ENCODE peak calls at places on chromosome 2, in four cellular contexts. One of them, this sample, is unnamed.

GRCh38 chr2:48341556-48342133 is 188.3 kb upstream of the STON1 start:
- DNase-seq in kidney: no peak
- DNase-seq in activated CD8-positive, alpha-beta memory T cell treated with anti-CD3 and anti-CD28 coated beads for 24 hours: no peak
- DNase-seq in stimulated activated CD4-positive, alpha-beta T cell treated with anti-CD3 and anti-CD28 coated beads, Interleukin-4, amount 100 ng/mL, for 48 hours: no peak
- DNase-seq in this sample: no peak

GRCh38 chr2:10080536-10081304 is 509 bp upstream of the CYS1 start:
- DNase-seq in activated CD8-positive, alpha-beta memory T cell treated with anti-CD3 and anti-CD28 coated beads for 24 hours: no peak
- DNase-seq in kidney: peak
- DNase-seq in stimulated activated CD4-positive, alpha-beta T cell treated with anti-CD3 and anti-CD28 coated beads, Interleukin-4, amount 100 ng/mL, for 48 hours: no peak
- DNase-seq in this sample: no peak

GRCh38 chr2:33670392-33670937 is 71.4 kb upstream of the FAM98A start:
- DNase-seq in activated CD8-positive, alpha-beta memory T cell treated with anti-CD3 and anti-CD28 coated beads for 24 hours: no peak
- DNase-seq in stimulated activated CD4-positive, alpha-beta T cell treated with anti-CD3 and anti-CD28 coated beads, Interleukin-4, amount 100 ng/mL, for 48 hours: no peak
- DNase-seq in kidney: no peak
- DNase-seq in this sample: no peak

GRCh38 chr2:228689049-228689448 is 507.6 kb upstream of the SPHKAP start:
- DNase-seq in activated CD8-positive, alpha-beta memory T cell treated with anti-CD3 and anti-CD28 coated beads for 24 hours: no peak
- DNase-seq in stimulated activated CD4-positive, alpha-beta T cell treated with anti-CD3 and anti-CD28 coated beads, Interleukin-4, amount 100 ng/mL, for 48 hours: no peak
- DNase-seq in kidney: no peak
- DNase-seq in this sample: no peak

GRCh38 chr2:55949211-55949610 is 25.6 kb upstream of the EFEMP1 start:
- DNase-seq in activated CD8-positive, alpha-beta memory T cell treated with anti-CD3 and anti-CD28 coated beads for 24 hours: no peak
- DNase-seq in kidney: no peak
- DNase-seq in stimulated activated CD4-positive, alpha-beta T cell treated with anti-CD3 and anti-CD28 coated beads, Interleukin-4, amount 100 ng/mL, for 48 hours: no peak
- DNase-seq in this sample: no peak

GRCh38 chr2:101597347-101597944 is 100.1 kb upstream of the MAP4K4 start:
- DNase-seq in kidney: no peak
- DNase-seq in activated CD8-positive, alpha-beta memory T cell treated with anti-CD3 and anti-CD28 coated beads for 24 hours: no peak
- DNase-seq in stimulated activated CD4-positive, alpha-beta T cell treated with anti-CD3 and anti-CD28 coated beads, Interleukin-4, amount 100 ng/mL, for 48 hours: no peak
- DNase-seq in this sample: no peak

GRCh38 chr2:57906152-57906732 is 140.4 kb upstream of the VRK2 start:
- DNase-seq in kidney: no peak
- DNase-seq in activated CD8-positive, alpha-beta memory T cell treated with anti-CD3 and anti-CD28 coated beads for 24 hours: no peak
- DNase-seq in stimulated activated CD4-positive, alpha-beta T cell treated with anti-CD3 and anti-CD28 coated beads, Interleukin-4, amount 100 ng/mL, for 48 hours: no peak
- DNase-seq in this sample: no peak

GRCh38 chr2:126836761-126837679 is 61.7 kb upstream of the TEX51 start:
- DNase-seq in activated CD8-positive, alpha-beta memory T cell treated with anti-CD3 and anti-CD28 coated beads for 24 hours: no peak
- DNase-seq in kidney: no peak
- DNase-seq in stimulated activated CD4-positive, alpha-beta T cell treated with anti-CD3 and anti-CD28 coated beads, Interleukin-4, amount 100 ng/mL, for 48 hours: no peak
- DNase-seq in this sample: no peak

GRCh38 chr2:121810959-121811853 is 55.8 kb downstream of the TSN start:
- DNase-seq in stimulated activated CD4-positive, alpha-beta T cell treated with anti-CD3 and anti-CD28 coated beads, Interleukin-4, amount 100 ng/mL, for 48 hours: peak
- DNase-seq in activated CD8-positive, alpha-beta memory T cell treated with anti-CD3 and anti-CD28 coated beads for 24 hours: no peak
- DNase-seq in kidney: no peak
- DNase-seq in this sample: no peak

GRCh38 chr2:76861708-76862107 is 660.5 kb downstream of the LRRTM4 start:
- DNase-seq in kidney: no peak
- DNase-seq in activated CD8-positive, alpha-beta memory T cell treated with anti-CD3 and anti-CD28 coated beads for 24 hours: no peak
- DNase-seq in stimulated activated CD4-positive, alpha-beta T cell treated with anti-CD3 and anti-CD28 coated beads, Interleukin-4, amount 100 ng/mL, for 48 hours: no peak
- DNase-seq in this sample: no peak

GRCh38 chr2:108444941-108445840 is 3.8 kb upstream of the GCC2 start:
- DNase-seq in kidney: no peak
- DNase-seq in activated CD8-positive, alpha-beta memory T cell treated with anti-CD3 and anti-CD28 coated beads for 24 hours: no peak
- DNase-seq in stimulated activated CD4-positive, alpha-beta T cell treated with anti-CD3 and anti-CD28 coated beads, Interleukin-4, amount 100 ng/mL, for 48 hours: no peak
- DNase-seq in this sample: no peak

GRCh38 chr2:191892391-191892790 is 45.5 kb upstream of the CAVIN2 start:
- DNase-seq in kidney: no peak
- DNase-seq in stimulated activated CD4-positive, alpha-beta T cell treated with anti-CD3 and anti-CD28 coated beads, Interleukin-4, amount 100 ng/mL, for 48 hours: no peak
- DNase-seq in activated CD8-positive, alpha-beta memory T cell treated with anti-CD3 and anti-CD28 coated beads for 24 hours: no peak
- DNase-seq in this sample: no peak

GRCh38 chr2:37600735-37601134 is 70.7 kb downstream of the CDC42EP3 start:
- DNase-seq in activated CD8-positive, alpha-beta memory T cell treated with anti-CD3 and anti-CD28 coated beads for 24 hours: no peak
- DNase-seq in stimulated activated CD4-positive, alpha-beta T cell treated with anti-CD3 and anti-CD28 coated beads, Interleukin-4, amount 100 ng/mL, for 48 hours: no peak
- DNase-seq in kidney: no peak
- DNase-seq in this sample: no peak

GRCh38 chr2:230794472-230794871 is 70.3 kb upstream of the ITM2C start:
- DNase-seq in kidney: no peak
- DNase-seq in activated CD8-positive, alpha-beta memory T cell treated with anti-CD3 and anti-CD28 coated beads for 24 hours: no peak
- DNase-seq in stimulated activated CD4-positive, alpha-beta T cell treated with anti-CD3 and anti-CD28 coated beads, Interleukin-4, amount 100 ng/mL, for 48 hours: no peak
- DNase-seq in this sample: no peak

GRCh38 chr2:26735096-26735495 is 29.0 kb upstream of the SLC35F6 start:
- DNase-seq in kidney: no peak
- DNase-seq in stimulated activated CD4-positive, alpha-beta T cell treated with anti-CD3 and anti-CD28 coated beads, Interleukin-4, amount 100 ng/mL, for 48 hours: no peak
- DNase-seq in activated CD8-positive, alpha-beta memory T cell treated with anti-CD3 and anti-CD28 coated beads for 24 hours: no peak
- DNase-seq in this sample: no peak

GRCh38 chr2:20574930-20575329 is 76.0 kb downstream of the HS1BP3 start:
- DNase-seq in kidney: peak
- DNase-seq in stimulated activated CD4-positive, alpha-beta T cell treated with anti-CD3 and anti-CD28 coated beads, Interleukin-4, amount 100 ng/mL, for 48 hours: no peak
- DNase-seq in activated CD8-positive, alpha-beta memory T cell treated with anti-CD3 and anti-CD28 coated beads for 24 hours: no peak
- DNase-seq in this sample: no peak

GRCh38 chr2:47078541-47079482 is 76.3 kb downstream of the STPG4 start:
- DNase-seq in activated CD8-positive, alpha-beta memory T cell treated with anti-CD3 and anti-CD28 coated beads for 24 hours: no peak
- DNase-seq in kidney: no peak
- DNase-seq in stimulated activated CD4-positive, alpha-beta T cell treated with anti-CD3 and anti-CD28 coated beads, Interleukin-4, amount 100 ng/mL, for 48 hours: no peak
- DNase-seq in this sample: no peak

GRCh38 chr2:133884739-133885381 is 316.6 kb upstream of the NCKAP5 start:
- DNase-seq in kidney: no peak
- DNase-seq in activated CD8-positive, alpha-beta memory T cell treated with anti-CD3 and anti-CD28 coated beads for 24 hours: no peak
- DNase-seq in stimulated activated CD4-positive, alpha-beta T cell treated with anti-CD3 and anti-CD28 coated beads, Interleukin-4, amount 100 ng/mL, for 48 hours: no peak
- DNase-seq in this sample: no peak

GRCh38 chr2:232139786-232140562 is 178.5 kb downstream of the DIS3L2 start:
- DNase-seq in activated CD8-positive, alpha-beta memory T cell treated with anti-CD3 and anti-CD28 coated beads for 24 hours: no peak
- DNase-seq in stimulated activated CD4-positive, alpha-beta T cell treated with anti-CD3 and anti-CD28 coated beads, Interleukin-4, amount 100 ng/mL, for 48 hours: no peak
- DNase-seq in kidney: no peak
- DNase-seq in this sample: no peak

GRCh38 chr2:186241874-186242273 is 244.2 kb upstream of the ZC3H15 start:
- DNase-seq in kidney: no peak
- DNase-seq in stimulated activated CD4-positive, alpha-beta T cell treated with anti-CD3 and anti-CD28 coated beads, Interleukin-4, amount 100 ng/mL, for 48 hours: no peak
- DNase-seq in activated CD8-positive, alpha-beta memory T cell treated with anti-CD3 and anti-CD28 coated beads for 24 hours: no peak
- DNase-seq in this sample: no peak

GRCh38 chr2:101466426-101466825 is 8.5 kb downstream of the RFX8 start:
- DNase-seq in activated CD8-positive, alpha-beta memory T cell treated with anti-CD3 and anti-CD28 coated beads for 24 hours: no peak
- DNase-seq in kidney: no peak
- DNase-seq in stimulated activated CD4-positive, alpha-beta T cell treated with anti-CD3 and anti-CD28 coated beads, Interleukin-4, amount 100 ng/mL, for 48 hours: no peak
- DNase-seq in this sample: no peak

GRCh38 chr2:45759310-45759851 is 107.9 kb downstream of the PRKCE start:
- DNase-seq in activated CD8-positive, alpha-beta memory T cell treated with anti-CD3 and anti-CD28 coated beads for 24 hours: no peak
- DNase-seq in kidney: no peak
- DNase-seq in stimulated activated CD4-positive, alpha-beta T cell treated with anti-CD3 and anti-CD28 coated beads, Interleukin-4, amount 100 ng/mL, for 48 hours: no peak
- DNase-seq in this sample: no peak

GRCh38 chr2:102592601-102593000 is 26.8 kb upstream of the SLC9A2 start:
- DNase-seq in stimulated activated CD4-positive, alpha-beta T cell treated with anti-CD3 and anti-CD28 coated beads, Interleukin-4, amount 100 ng/mL, for 48 hours: peak
- DNase-seq in activated CD8-positive, alpha-beta memory T cell treated with anti-CD3 and anti-CD28 coated beads for 24 hours: no peak
- DNase-seq in kidney: no peak
- DNase-seq in this sample: no peak

GRCh38 chr2:65918760-65919187 is 486.4 kb upstream of the SPRED2 start:
- DNase-seq in kidney: no peak
- DNase-seq in activated CD8-positive, alpha-beta memory T cell treated with anti-CD3 and anti-CD28 coated beads for 24 hours: no peak
- DNase-seq in stimulated activated CD4-positive, alpha-beta T cell treated with anti-CD3 and anti-CD28 coated beads, Interleukin-4, amount 100 ng/mL, for 48 hours: no peak
- DNase-seq in this sample: no peak

GRCh38 chr2:67945976-67946375 is 116.8 kb downstream of the C1D start:
- DNase-seq in stimulated activated CD4-positive, alpha-beta T cell treated with anti-CD3 and anti-CD28 coated beads, Interleukin-4, amount 100 ng/mL, for 48 hours: no peak
- DNase-seq in kidney: no peak
- DNase-seq in activated CD8-positive, alpha-beta memory T cell treated with anti-CD3 and anti-CD28 coated beads for 24 hours: no peak
- DNase-seq in this sample: no peak

GRCh38 chr2:33122726-33123125 is 176.0 kb downstream of the LTBP1 start:
- DNase-seq in kidney: no peak
- DNase-seq in stimulated activated CD4-positive, alpha-beta T cell treated with anti-CD3 and anti-CD28 coated beads, Interleukin-4, amount 100 ng/mL, for 48 hours: no peak
- DNase-seq in activated CD8-positive, alpha-beta memory T cell treated with anti-CD3 and anti-CD28 coated beads for 24 hours: no peak
- DNase-seq in this sample: no peak

GRCh38 chr2:75705921-75706320 is 4.8 kb downstream of the GCFC2 start:
- DNase-seq in kidney: no peak
- DNase-seq in stimulated activated CD4-positive, alpha-beta T cell treated with anti-CD3 and anti-CD28 coated beads, Interleukin-4, amount 100 ng/mL, for 48 hours: no peak
- DNase-seq in activated CD8-positive, alpha-beta memory T cell treated with anti-CD3 and anti-CD28 coated beads for 24 hours: no peak
- DNase-seq in this sample: no peak

GRCh38 chr2:34719195-34719594 is 1120.1 kb upstream of the FAM98A start:
- DNase-seq in kidney: no peak
- DNase-seq in activated CD8-positive, alpha-beta memory T cell treated with anti-CD3 and anti-CD28 coated beads for 24 hours: no peak
- DNase-seq in stimulated activated CD4-positive, alpha-beta T cell treated with anti-CD3 and anti-CD28 coated beads, Interleukin-4, amount 100 ng/mL, for 48 hours: no peak
- DNase-seq in this sample: no peak

GRCh38 chr2:46885376-46885775 is 30.2 kb downstream of the MCFD2 start:
- DNase-seq in activated CD8-positive, alpha-beta memory T cell treated with anti-CD3 and anti-CD28 coated beads for 24 hours: no peak
- DNase-seq in kidney: no peak
- DNase-seq in stimulated activated CD4-positive, alpha-beta T cell treated with anti-CD3 and anti-CD28 coated beads, Interleukin-4, amount 100 ng/mL, for 48 hours: no peak
- DNase-seq in this sample: no peak

GRCh38 chr2:31675485-31675901 is 94.8 kb upstream of the SRD5A2 start:
- DNase-seq in kidney: no peak
- DNase-seq in stimulated activated CD4-positive, alpha-beta T cell treated with anti-CD3 and anti-CD28 coated beads, Interleukin-4, amount 100 ng/mL, for 48 hours: no peak
- DNase-seq in activated CD8-positive, alpha-beta memory T cell treated with anti-CD3 and anti-CD28 coated beads for 24 hours: no peak
- DNase-seq in this sample: no peak

GRCh38 chr2:85954192-85954900 is 65.6 kb upstream of the ST3GAL5 start:
- DNase-seq in activated CD8-positive, alpha-beta memory T cell treated with anti-CD3 and anti-CD28 coated beads for 24 hours: no peak
- DNase-seq in stimulated activated CD4-positive, alpha-beta T cell treated with anti-CD3 and anti-CD28 coated beads, Interleukin-4, amount 100 ng/mL, for 48 hours: no peak
- DNase-seq in kidney: no peak
- DNase-seq in this sample: no peak

GRCh38 chr2:26020214-26020613 is 13.7 kb upstream of the RAB10 start:
- DNase-seq in kidney: no peak
- DNase-seq in activated CD8-positive, alpha-beta memory T cell treated with anti-CD3 and anti-CD28 coated beads for 24 hours: no peak
- DNase-seq in stimulated activated CD4-positive, alpha-beta T cell treated with anti-CD3 and anti-CD28 coated beads, Interleukin-4, amount 100 ng/mL, for 48 hours: no peak
- DNase-seq in this sample: no peak

GRCh38 chr2:177282101-177282573 is 17.6 kb upstream of the NFE2L2 start:
- DNase-seq in stimulated activated CD4-positive, alpha-beta T cell treated with anti-CD3 and anti-CD28 coated beads, Interleukin-4, amount 100 ng/mL, for 48 hours: no peak
- DNase-seq in activated CD8-positive, alpha-beta memory T cell treated with anti-CD3 and anti-CD28 coated beads for 24 hours: no peak
- DNase-seq in kidney: no peak
- DNase-seq in this sample: no peak

GRCh38 chr2:2582998-2583545 is 252.0 kb upstream of the MYT1L start:
- DNase-seq in stimulated activated CD4-positive, alpha-beta T cell treated with anti-CD3 and anti-CD28 coated beads, Interleukin-4, amount 100 ng/mL, for 48 hours: no peak
- DNase-seq in activated CD8-positive, alpha-beta memory T cell treated with anti-CD3 and anti-CD28 coated beads for 24 hours: peak
- DNase-seq in kidney: no peak
- DNase-seq in this sample: no peak

GRCh38 chr2:225841314-225841713 is 441.8 kb downstream of the NYAP2 start:
- DNase-seq in activated CD8-positive, alpha-beta memory T cell treated with anti-CD3 and anti-CD28 coated beads for 24 hours: no peak
- DNase-seq in stimulated activated CD4-positive, alpha-beta T cell treated with anti-CD3 and anti-CD28 coated beads, Interleukin-4, amount 100 ng/mL, for 48 hours: no peak
- DNase-seq in kidney: no peak
- DNase-seq in this sample: no peak

GRCh38 chr2:112683550-112684414 is 37.0 kb upstream of the NT5DC4 start:
- DNase-seq in stimulated activated CD4-positive, alpha-beta T cell treated with anti-CD3 and anti-CD28 coated beads, Interleukin-4, amount 100 ng/mL, for 48 hours: no peak
- DNase-seq in kidney: no peak
- DNase-seq in activated CD8-positive, alpha-beta memory T cell treated with anti-CD3 and anti-CD28 coated beads for 24 hours: peak
- DNase-seq in this sample: no peak

This sample was measured in omental fat pad.